ENCODE peak calls at places on chromosome 1, in four cellular contexts. U, I, R and W are unnamed samples.
A peak's percentile ranks its signal among the peaks of the same experiment; 100 is the strongest.

GRCh38 chr1:9289724-9290493 is 2.8 kb upstream of the SPSB1 start:
- DNase-seq in R (peak; percentile 71), U (peak; percentile 52), I (peak; percentile 89), W (peak; percentile 79)

GRCh38 chr1:93753766-93754763 is 72.4 kb upstream of the BCAR3 start:
- DNase-seq in I (peak; percentile 88), R (peak; percentile 85), U (peak; percentile 16), W (peak; percentile 63)

GRCh38 chr1:8396912-8397406 is 79.0 kb downstream of the SLC45A1 start:
- DNase-seq in U (no peak), I (peak; percentile 98), R (peak; percentile 89), W (peak; percentile 80)

GRCh38 chr1:218425647-218426342 is 80.7 kb downstream of the TGFB2 start:
- DNase-seq in R (peak; percentile 27), I (peak; percentile 77), U (no peak), W (no peak)

GRCh38 chr1:39127513-39127912 is 77.0 kb upstream of the MACF1 start:
- DNase-seq in R (no peak), U (no peak), I (peak; percentile 89), W (peak; percentile 74)

GRCh38 chr1:230124187-230125128 is 57.4 kb downstream of the GALNT2 start:
- DNase-seq in U (no peak), R (no peak), I (no peak), W (no peak)

GRCh38 chr1:207156095-207156494 is 52.1 kb downstream of the C4BPA start:
- DNase-seq in R (no peak), I (no peak), U (peak; percentile 75), W (no peak)

GRCh38 chr1:184051138-184051484 is 419 bp upstream of the TSEN15 start:
- DNase-seq in I (no peak), R (no peak), U (no peak), W (no peak)

GRCh38 chr1:56374026-56374974 is 205.1 kb downstream of the PLPP3 start:
- DNase-seq in R (no peak), U (no peak), I (peak; percentile 16), W (no peak)

GRCh38 chr1:185636848-185637247 is 97.3 kb upstream of the HMCN1 start:
- DNase-seq in U (peak; percentile 50), I (no peak), R (no peak), W (no peak)

GRCh38 chr1:30746212-30747027 is 11.2 kb downstream of the LAPTM5 start:
- DNase-seq in I (no peak), R (no peak), U (no peak), W (no peak)

GRCh38 chr1:10860682-10861081 is 64.2 kb upstream of the CASZ1 start:
- DNase-seq in I (no peak), U (no peak), R (no peak), W (no peak)

DNA sequence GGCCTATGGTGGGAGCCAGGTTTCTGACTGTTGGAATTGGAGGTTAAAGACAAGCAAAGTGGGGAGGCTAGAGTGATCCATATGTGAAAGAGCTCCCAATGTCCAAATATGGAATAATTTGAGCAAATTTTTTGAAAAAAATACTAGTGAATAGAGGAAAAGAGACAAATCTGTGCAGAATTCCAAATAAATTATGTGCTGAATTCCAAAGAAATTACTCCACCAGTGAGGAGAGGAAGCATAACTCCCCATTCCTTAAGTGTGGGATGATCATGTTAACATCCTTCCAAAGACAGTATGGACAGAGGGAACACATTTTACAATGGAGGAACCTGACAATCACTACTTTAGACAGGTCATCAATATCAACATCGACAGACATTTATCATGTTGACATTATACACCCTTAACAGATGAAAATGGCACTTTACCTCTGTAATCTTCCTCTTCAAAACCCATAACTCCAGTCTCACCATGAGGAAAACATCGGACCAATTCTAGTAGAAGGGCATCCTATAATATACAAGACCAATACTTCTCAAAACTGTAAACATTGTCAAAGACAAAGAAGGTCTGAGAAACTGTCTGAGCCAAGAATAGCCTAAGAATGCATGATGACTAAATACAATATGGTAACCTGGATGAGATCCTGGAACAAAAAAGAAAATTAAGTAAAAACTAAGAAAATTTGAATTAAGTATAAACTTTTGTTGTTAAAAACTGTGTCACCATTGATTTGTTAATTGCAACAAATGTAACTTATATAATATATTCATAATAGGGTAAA is 71.5 kb upstream of the RGS4 start:
- DNase-seq in U (no peak), I (peak; percentile 36), R (no peak), W (no peak)
- H3K4me3 ChIP-seq in U (no peak overlapping the region), I (no peak overlapping the region), R (no peak overlapping the region), W (no peak overlapping the region)

GRCh38 chr1:202561726-202562442 is 148.4 kb downstream of the SYT2 start:
- DNase-seq in R (no peak), I (no peak), U (no peak), W (no peak)
- TF ChIP-seq CTCF in R (peak; percentile 23), I (no peak), U (no peak), W (peak; percentile 31)

DNA sequence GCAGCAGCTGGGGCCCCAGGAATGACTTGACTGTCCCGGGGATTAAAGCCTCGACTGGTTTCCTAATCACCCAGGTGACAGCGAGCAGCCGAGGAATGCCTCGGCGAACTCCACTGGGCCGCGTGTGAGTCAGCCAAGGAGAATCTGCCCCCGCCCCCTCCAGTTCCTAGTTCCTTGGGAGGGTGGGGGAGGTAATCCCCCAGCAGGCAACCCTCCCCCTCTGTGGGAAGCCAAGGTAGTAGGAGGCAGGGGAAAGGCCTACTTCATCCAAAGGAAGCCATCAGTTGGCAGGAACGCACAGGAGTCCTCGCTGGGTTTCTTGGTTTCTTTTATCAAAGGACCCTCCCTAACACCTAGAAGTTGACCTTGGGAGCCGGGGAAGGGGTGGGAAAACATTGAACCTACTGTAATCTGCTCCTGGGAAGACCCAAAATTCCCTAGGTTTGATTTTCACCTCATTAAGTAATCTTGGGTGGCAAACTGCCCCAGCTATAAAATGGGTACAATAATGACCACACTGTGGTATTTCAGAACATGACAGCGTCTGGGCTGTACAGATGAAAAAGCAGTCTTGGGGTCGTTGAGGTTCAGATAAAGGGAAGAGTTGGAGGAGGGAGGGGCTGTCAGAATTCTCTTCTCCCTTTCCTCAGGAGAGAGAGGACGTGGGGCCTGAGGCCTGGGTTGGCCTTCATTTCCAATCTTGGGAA is 1.4 kb downstream of the TENT5B start:
- DNase-seq in U (no peak), I (peak; percentile 83), R (no peak), W (peak; percentile 95)
- H3K4me3 ChIP-seq in U (no peak overlapping the region), I (peak overlapping the region; percentile 39), R (peak overlapping the region; percentile 23), W (no peak overlapping the region)

DNA sequence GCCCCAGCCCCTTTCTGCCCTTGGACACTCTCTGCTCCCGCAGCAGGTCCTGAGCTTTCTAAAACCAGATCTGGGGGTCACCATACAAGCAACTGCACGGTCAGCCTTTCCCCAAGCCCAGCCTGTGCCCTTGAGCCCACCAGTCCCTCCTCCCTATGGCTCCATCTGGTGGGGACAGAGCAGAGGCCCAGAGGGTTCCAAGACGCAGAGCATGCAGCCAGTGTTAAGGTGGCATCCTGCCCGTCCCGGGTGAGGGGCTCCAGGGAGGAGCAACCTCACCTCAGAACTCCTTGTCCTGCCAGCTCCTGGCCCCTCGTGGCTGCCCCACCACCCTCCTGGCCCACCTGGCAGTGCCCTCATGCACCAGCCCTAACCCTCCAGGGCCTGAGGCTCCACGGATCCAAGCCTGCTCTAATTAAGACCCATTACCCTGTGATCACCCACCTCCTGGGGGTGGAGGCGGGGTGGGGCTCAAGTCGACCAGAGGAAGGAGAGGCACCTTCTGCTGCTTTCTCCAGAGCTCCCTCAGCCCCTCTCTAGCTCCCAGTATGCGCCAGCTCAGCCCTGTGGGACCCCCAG is 8.5 kb downstream of the CHD5 start:
- DNase-seq in R (no peak), U (no peak), I (no peak), W (no peak)
- TF ChIP-seq CTCF in R (peak; percentile 38), U (no peak), I (peak; percentile 51), W (peak; percentile 61)

GRCh38 chr1:223725578-223725977 is 13.2 kb downstream of the CAPN2 start:
- DNase-seq in R (no peak), I (no peak), U (no peak), W (no peak)

GRCh38 chr1:223727541-223727940 is 15.2 kb downstream of the CAPN2 start:
- DNase-seq in R (no peak), I (no peak), U (no peak), W (no peak)

GRCh38 chr1:223724376-223724775 is 12.0 kb downstream of the CAPN2 start:
- DNase-seq in U (no peak), I (no peak), R (no peak), W (no peak)

GRCh38 chr1:223723351-223723904 is 11.1 kb downstream of the CAPN2 start:
- DNase-seq in I (no peak), U (no peak), R (no peak), W (no peak)

GRCh38 chr1:223726380-223727001 is 14.2 kb downstream of the CAPN2 start:
- DNase-seq in R (peak; percentile 90), I (peak; percentile 97), U (no peak), W (peak; percentile 78)
- H3K4me3 ChIP-seq in R (peak overlapping the region; percentile 22), I (no peak overlapping the region), U (no peak overlapping the region), W (peak overlapping the region; percentile 6)